ENCODE peak calls at places on chromosomes 7 and 10, in eight cellular contexts. G is right lobe of liver, L is cardiac muscle cell, C is uterus, N is left lung, Z is hepatocyte, J is stomach, I is ascending aorta. R is an unnamed sample. For H3K9me3, the result is how much of the 10 kb centered on the place peaks cover.

GRCh38 chr7:72313906-72314305 is 98.2 kb downstream of the CALN1 start:
- DNase-seq in G (no peak), L (no peak), C (no peak), N (no peak), Z (no peak), J (no peak), I (no peak), R (no peak)

GRCh38 chr10:77505431-77506334 is 131.9 kb downstream of the KCNMA1 start:
- DNase-seq in G (no peak), L (no peak), C (no peak), N (no peak), Z (peak), J (no peak), I (no peak), R (no peak)

GRCh38 chr10:31129261-31129660 is 97.6 kb upstream of the ZNF438 start:
- DNase-seq in G (no peak), L (no peak), C (peak), N (no peak), Z (peak), J (no peak), I (peak), R (no peak)

GRCh38 chr7:71343039-71343438 is 211.1 kb downstream of the GALNT17 start:
- DNase-seq in G (no peak), L (no peak), C (no peak), N (no peak), Z (no peak), J (no peak), I (no peak), R (no peak)

GRCh38 chr10:79285315-79286185 is 61.7 kb upstream of the PPIF start:
- DNase-seq in G (no peak), L (no peak), C (no peak), N (no peak), Z (no peak), J (no peak), I (no peak), R (no peak)

GRCh38 chr7:3846738-3847137 is 545.7 kb downstream of the SDK1 start:
- DNase-seq in G (no peak), L (no peak), C (no peak), N (no peak), Z (no peak), J (no peak), I (no peak), R (no peak)

GRCh38 chr10:75936841-75937240 is 505.4 kb downstream of the LRMDA start:
- DNase-seq in G (no peak), L (no peak), C (no peak), N (no peak), Z (no peak), J (no peak), I (no peak), R (no peak)

GRCh38 chr7:116341222-116341907 is 131.0 kb downstream of the TES start:
- DNase-seq in G (no peak), L (no peak), C (no peak), N (no peak), Z (no peak), J (no peak), I (no peak), R (no peak)

GRCh38 chr7:26857534-26858228 is 6.7 kb downstream of the SKAP2 start:
- DNase-seq in G (peak), L (peak), C (no peak), N (peak), Z (peak), J (no peak), I (no peak), R (peak)

GRCh38 chr7:70893422-70893821 is 238.5 kb upstream of the GALNT17 start:
- DNase-seq in G (no peak), L (no peak), C (no peak), N (no peak), Z (no peak), J (no peak), I (no peak), R (no peak)

GRCh38 chr7:149496642-149497391 is 792 bp downstream of the ZNF746 start:
- DNase-seq in G (peak), L (peak), C (peak), N (peak), Z (peak), J (peak), I (no peak), R (peak)

GRCh38 chr10:18607503-18607902 is 43.9 kb downstream of the NSUN6 start:
- DNase-seq in G (no peak), L (peak), C (no peak), N (no peak), Z (peak), J (peak), I (no peak), R (no peak)

GRCh38 chr7:80847027-80847426 is 71.8 kb downstream of the SEMA3C start:
- DNase-seq in G (no peak), L (no peak), C (no peak), N (no peak), Z (no peak), J (no peak), I (no peak), R (no peak)

GRCh38 chr7:10727636-10728035 is 246.0 kb upstream of the PHF14 start:
- DNase-seq in G (no peak), L (no peak), C (no peak), N (no peak), Z (no peak), J (no peak), I (no peak), R (no peak)

GRCh38 chr7:148773344-148773743 is 74.6 kb downstream of the CUL1 start:
- DNase-seq in G (no peak), L (no peak), C (no peak), N (no peak), Z (no peak), J (no peak), I (no peak), R (no peak)

GRCh38 chr7:85186083-85186520 is 754 bp downstream of the SEMA3D start:
- DNase-seq in G (no peak), L (peak), C (peak), N (peak), Z (peak), J (peak), I (no peak), R (peak)

GRCh38 chr7:41964849-41965745 is 262.2 kb upstream of the INHBA start:
- DNase-seq in G (no peak), L (no peak), C (no peak), N (no peak), Z (no peak), J (no peak), I (no peak), R (no peak)

GRCh38 chr10:129626801-129627434 is 159.9 kb downstream of the MGMT start:
- DNase-seq in G (no peak), L (no peak), C (no peak), N (no peak), Z (no peak), J (no peak), I (no peak), R (no peak)

GRCh38 chr7:148264933-148265557 is 325.5 kb upstream of the C7orf33 start:
- DNase-seq in G (no peak), L (peak), C (no peak), N (no peak), Z (peak), J (no peak), I (no peak), R (no peak)

GRCh38 chr10:125231813-125232475 is 71.6 kb upstream of the CTBP2 start:
- DNase-seq in G (no peak), L (no peak), C (no peak), N (no peak), Z (no peak), J (no peak), I (no peak), R (no peak)

GRCh38 chr10:67815571-67816059 is 22.4 kb downstream of the DNAJC12 start:
- DNase-seq in G (no peak), L (no peak), C (no peak), N (no peak), Z (peak), J (no peak), I (no peak), R (no peak)

GRCh38 chr10:21807162-21807561 is 196.4 kb downstream of the DNAJC1 start:
- DNase-seq in G (no peak), L (peak), C (no peak), N (no peak), Z (no peak), J (no peak), I (no peak), R (no peak)

GRCh38 chr10:63209703-63210102 is 76.6 kb downstream of the NRBF2 start:
- DNase-seq in G (no peak), L (no peak), C (no peak), N (no peak), Z (no peak), J (no peak), I (no peak), R (no peak)
- H3K27ac ChIP-seq in G (no peak), L (peak), C (no peak), N (no peak), Z (no peak), J (no peak), I (no peak), R (no peak)

GRCh38 chr7:99324559-99324958 is 1.1 kb upstream of the ARPC1A start:
- DNase-seq in G (no peak), L (no peak), C (no peak), N (no peak), Z (no peak), J (no peak), I (no peak), R (peak)
- H3K4me3 ChIP-seq in G (no peak), L (peak), C (no peak), N (no peak), Z (no peak), J (peak), I (no peak), R (no peak)

GRCh38 chr7:19520392-19520791 is 188.4 kb downstream of the POLR1F start:
- DNase-seq in G (no peak), L (no peak), C (no peak), N (no peak), Z (no peak), J (no peak), I (no peak), R (no peak)
- H3K9me3 ChIP-seq in G (under half), L (under half), C (under half), N (under half), Z (under half), J (under half), I (under half), R (under half)

DNA sequence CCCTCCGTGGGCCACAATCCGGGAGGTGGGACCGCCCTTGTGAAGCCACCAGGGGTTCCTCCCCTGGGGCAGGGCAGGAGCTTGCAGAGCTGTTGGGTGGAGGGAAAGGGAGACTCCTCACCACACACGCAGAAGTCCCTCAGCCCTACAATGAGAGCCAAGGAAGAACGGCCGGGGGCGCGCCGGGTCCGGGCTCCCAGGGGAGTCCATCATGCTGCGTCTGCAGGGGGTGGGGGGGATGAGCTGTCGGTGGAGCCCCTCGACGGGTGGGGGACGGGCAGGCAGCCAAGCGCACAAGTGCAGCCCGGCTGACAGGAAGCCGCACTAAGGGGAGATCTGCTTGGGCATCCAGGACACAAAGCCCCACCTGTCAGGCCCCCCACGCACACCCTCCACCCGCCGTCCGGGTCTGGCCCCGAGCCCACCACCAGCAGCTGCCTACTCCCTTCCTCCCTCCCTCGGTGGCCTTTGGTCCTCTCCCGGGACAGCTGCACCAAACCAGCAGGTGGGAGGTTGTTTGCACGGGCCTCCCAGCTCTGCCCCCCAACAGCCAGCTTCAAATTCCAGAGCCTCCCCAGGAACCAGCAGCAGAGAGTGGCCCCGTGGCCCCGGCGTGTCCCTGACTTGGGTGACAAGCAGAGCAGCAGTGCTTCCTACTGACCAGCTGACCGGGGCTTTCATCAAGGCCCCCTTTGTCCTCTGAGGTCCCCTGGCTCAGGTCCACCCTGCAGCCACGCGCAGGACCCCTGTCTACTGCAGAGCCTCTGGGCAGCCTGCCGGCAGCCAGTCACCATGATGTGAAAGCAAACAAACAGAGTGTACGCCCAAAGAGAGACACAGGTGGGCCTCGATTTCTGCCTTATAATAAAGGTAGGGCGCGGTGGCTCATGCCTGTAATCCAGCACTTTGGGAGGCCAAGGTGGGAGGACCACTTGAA is 50.3 kb downstream of the HIP1 start:
- DNase-seq in G (peak), L (no peak), C (no peak), N (no peak), Z (no peak), J (no peak), I (no peak), R (no peak)
- H3K27ac ChIP-seq in G (no peak), L (no peak), C (no peak), N (no peak), Z (no peak), J (no peak), I (no peak), R (no peak)

DNA sequence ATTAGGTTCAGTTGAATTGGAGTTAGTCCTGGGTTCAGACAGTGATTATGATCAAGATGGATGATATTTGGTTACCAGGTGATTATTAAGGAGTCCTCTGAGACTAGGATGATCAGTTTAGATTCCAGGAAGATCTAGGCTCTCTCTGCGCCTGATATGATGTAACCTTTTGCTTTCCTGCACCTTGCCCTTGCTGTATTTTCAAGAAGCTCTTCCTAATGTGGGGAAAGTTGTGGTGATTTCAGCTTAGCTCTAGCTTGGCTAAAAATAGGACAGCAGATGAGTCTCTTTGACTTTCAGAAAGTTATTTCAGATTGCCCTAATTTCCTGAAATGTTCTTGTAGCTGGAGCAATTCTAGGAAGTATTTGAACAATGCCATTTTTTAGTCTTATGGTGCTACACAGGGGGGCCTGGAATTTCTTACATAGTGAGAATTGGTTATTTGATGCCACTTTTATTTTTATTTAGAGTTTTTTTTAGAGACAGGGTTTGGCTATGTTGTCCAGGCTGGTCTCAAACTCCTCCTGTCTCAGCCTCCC is 3.8 kb downstream of the LCOR start:
- DNase-seq in G (no peak), L (no peak), C (no peak), N (no peak), Z (peak), J (no peak), I (no peak), R (no peak)
- H3K4me3 ChIP-seq in G (no peak), L (no peak), C (no peak), N (no peak), Z (no peak), J (no peak), I (no peak), R (no peak)